ENCODE peak calls at places on chromosome 19, in four cellular contexts. One of them, this sample, is unnamed.

GRCh38 chr19:13172335-13173128 is 22.3 kb downstream of the IER2 start:
- DNase-seq in GM12878: no peak
- DNase-seq in NT2/D1: no peak
- DNase-seq in H1: no peak
- DNase-seq in this sample: peak

GRCh38 chr19:2719232-2719735 is 1.9 kb downstream of the DIRAS1 start:
- DNase-seq in GM12878: no peak
- DNase-seq in NT2/D1: no peak
- DNase-seq in H1: no peak
- DNase-seq in this sample: no peak

GRCh38 chr19:20503536-20503935 is 62.0 kb downstream of the ZNF737 start:
- DNase-seq in GM12878: no peak
- DNase-seq in NT2/D1: no peak
- DNase-seq in H1: no peak
- DNase-seq in this sample: no peak

GRCh38 chr19:883661-884211 is 9.3 kb downstream of the MED16 start:
- DNase-seq in GM12878: no peak
- DNase-seq in NT2/D1: no peak
- DNase-seq in H1: no peak
- DNase-seq in this sample: no peak

GRCh38 chr19:42370068-42370520 is 20.0 kb downstream of the CNFN start:
- DNase-seq in GM12878: no peak
- DNase-seq in NT2/D1: peak
- DNase-seq in H1: peak
- DNase-seq in this sample: no peak

GRCh38 chr19:33780251-33780650 is 16.4 kb upstream of the KCTD15 start:
- DNase-seq in GM12878: no peak
- DNase-seq in NT2/D1: no peak
- DNase-seq in H1: no peak
- DNase-seq in this sample: no peak

GRCh38 chr19:15563325-15563794 is 51.7 kb upstream of the CYP4F8 start:
- DNase-seq in GM12878: no peak
- DNase-seq in NT2/D1: no peak
- DNase-seq in H1: no peak
- DNase-seq in this sample: no peak

GRCh38 chr19:15105044-15105443 is 2.2 kb upstream of the SYDE1 start:
- DNase-seq in GM12878: no peak
- DNase-seq in NT2/D1: no peak
- DNase-seq in H1: no peak
- DNase-seq in this sample: no peak

GRCh38 chr19:42313096-42313839 is at the start of gene TMEM145:
- DNase-seq in GM12878: no peak
- DNase-seq in NT2/D1: no peak
- DNase-seq in H1: peak
- DNase-seq in this sample: peak

GRCh38 chr19:39405930-39406655 is 554 bp upstream of the ZFP36 start:
- DNase-seq in GM12878: no peak
- DNase-seq in NT2/D1: no peak
- DNase-seq in H1: peak
- DNase-seq in this sample: no peak

GRCh38 chr19:6362351-6362801 is 1.0 kb downstream of the CLPP start:
- DNase-seq in GM12878: no peak
- DNase-seq in NT2/D1: no peak
- DNase-seq in H1: no peak
- DNase-seq in this sample: no peak

GRCh38 chr19:40771101-40771539 is 4.2 kb upstream of the MIA start:
- DNase-seq in GM12878: no peak
- DNase-seq in NT2/D1: no peak
- DNase-seq in H1: no peak
- DNase-seq in this sample: no peak

GRCh38 chr19:48501446-48501960 is 10.1 kb downstream of the LMTK3 start:
- DNase-seq in GM12878: peak
- DNase-seq in NT2/D1: peak
- DNase-seq in H1: peak
- DNase-seq in this sample: peak

GRCh38 chr19:31349160-31349881 is at the start of gene TSHZ3:
- DNase-seq in GM12878: no peak
- DNase-seq in NT2/D1: no peak
- DNase-seq in H1: peak
- DNase-seq in this sample: peak

GRCh38 chr19:18388328-18389094 is 2.6 kb downstream of the GDF15 start:
- DNase-seq in GM12878: peak
- DNase-seq in NT2/D1: peak
- DNase-seq in H1: peak
- DNase-seq in this sample: peak

GRCh38 chr19:56266060-56266459 is 6.5 kb upstream of the EDDM13 start:
- DNase-seq in GM12878: no peak
- DNase-seq in NT2/D1: no peak
- DNase-seq in H1: no peak
- DNase-seq in this sample: no peak

GRCh38 chr19:10718205-10719196 is 622 bp downstream of the DNM2 start:
- DNase-seq in GM12878: no peak
- DNase-seq in NT2/D1: no peak
- DNase-seq in H1: peak
- DNase-seq in this sample: peak

GRCh38 chr19:29678484-29679106 is 13.3 kb downstream of the PLEKHF1 start:
- DNase-seq in GM12878: no peak
- DNase-seq in NT2/D1: no peak
- DNase-seq in H1: no peak
- DNase-seq in this sample: no peak

GRCh38 chr19:28377077-28377476 is 835.9 kb downstream of the UQCRFS1 start:
- DNase-seq in GM12878: no peak
- DNase-seq in NT2/D1: no peak
- DNase-seq in H1: no peak
- DNase-seq in this sample: no peak

GRCh38 chr19:11421607-11422098 is 2.5 kb upstream of the RGL3 start:
- DNase-seq in GM12878: no peak
- DNase-seq in NT2/D1: no peak
- DNase-seq in H1: peak
- DNase-seq in this sample: peak

GRCh38 chr19:37077615-37077928 is 661 bp upstream of the ZNF420 start:
- DNase-seq in GM12878: no peak
- DNase-seq in NT2/D1: no peak
- DNase-seq in H1: no peak
- DNase-seq in this sample: no peak

GRCh38 chr19:14090509-14091085 is at the start of gene SAMD1:
- DNase-seq in GM12878: no peak
- DNase-seq in NT2/D1: no peak
- DNase-seq in H1: peak
- DNase-seq in this sample: peak

GRCh38 chr19:41500443-41500842 is 57.5 kb downstream of the ERICH4 start:
- DNase-seq in GM12878: no peak
- DNase-seq in NT2/D1: no peak
- DNase-seq in H1: no peak
- DNase-seq in this sample: no peak

GRCh38 chr19:39637891-39638290 is 17.8 kb upstream of the LGALS16 start:
- DNase-seq in GM12878: no peak
- DNase-seq in NT2/D1: no peak
- DNase-seq in H1: no peak
- DNase-seq in this sample: no peak

GRCh38 chr19:33812388-33813330 is 16.0 kb downstream of the KCTD15 start:
- DNase-seq in GM12878: no peak
- DNase-seq in NT2/D1: no peak
- DNase-seq in H1: no peak
- DNase-seq in this sample: no peak

GRCh38 chr19:17881701-17882100 is 10.0 kb downstream of the SLC5A5 start:
- DNase-seq in GM12878: no peak
- DNase-seq in NT2/D1: no peak
- DNase-seq in H1: no peak
- DNase-seq in this sample: no peak

GRCh38 chr19:8512115-8512967 is 1.6 kb downstream of the ZNF414 start:
- DNase-seq in GM12878: no peak
- DNase-seq in NT2/D1: no peak
- DNase-seq in H1: peak
- DNase-seq in this sample: peak

GRCh38 chr19:58000677-58001076 is 1.9 kb downstream of the ZNF606 start:
- DNase-seq in GM12878: no peak
- DNase-seq in NT2/D1: no peak
- DNase-seq in H1: no peak
- DNase-seq in this sample: no peak

GRCh38 chr19:42111384-42111783 is 20.9 kb downstream of the POU2F2 start:
- DNase-seq in GM12878: no peak
- DNase-seq in NT2/D1: no peak
- DNase-seq in H1: no peak
- DNase-seq in this sample: no peak

GRCh38 chr19:30069535-30070197 is 127.6 kb downstream of the URI1 start:
- DNase-seq in GM12878: no peak
- DNase-seq in NT2/D1: no peak
- DNase-seq in H1: no peak
- DNase-seq in this sample: no peak

GRCh38 chr19:13610042-13610691 is 103.9 kb upstream of the CACNA1A start:
- DNase-seq in GM12878: no peak
- DNase-seq in NT2/D1: no peak
- DNase-seq in H1: no peak
- DNase-seq in this sample: no peak

GRCh38 chr19:6464070-6464873 is at the start of gene CRB3:
- DNase-seq in GM12878: no peak
- DNase-seq in NT2/D1: no peak
- DNase-seq in H1: peak
- DNase-seq in this sample: no peak

GRCh38 chr19:16804176-16804575 is 25.0 kb upstream of the SIN3B start:
- DNase-seq in GM12878: no peak
- DNase-seq in NT2/D1: no peak
- DNase-seq in H1: no peak
- DNase-seq in this sample: no peak

GRCh38 chr19:16807416-16808274 is 21.6 kb upstream of the SIN3B start:
- DNase-seq in GM12878: no peak
- DNase-seq in NT2/D1: no peak
- DNase-seq in H1: no peak
- DNase-seq in this sample: no peak
- TF ChIP-seq SUZ12 in GM12878: no peak
- TF ChIP-seq SUZ12 in NT2/D1: no peak
- TF ChIP-seq SUZ12 in H1: no peak
- TF ChIP-seq SUZ12 in this sample: no peak

DNA sequence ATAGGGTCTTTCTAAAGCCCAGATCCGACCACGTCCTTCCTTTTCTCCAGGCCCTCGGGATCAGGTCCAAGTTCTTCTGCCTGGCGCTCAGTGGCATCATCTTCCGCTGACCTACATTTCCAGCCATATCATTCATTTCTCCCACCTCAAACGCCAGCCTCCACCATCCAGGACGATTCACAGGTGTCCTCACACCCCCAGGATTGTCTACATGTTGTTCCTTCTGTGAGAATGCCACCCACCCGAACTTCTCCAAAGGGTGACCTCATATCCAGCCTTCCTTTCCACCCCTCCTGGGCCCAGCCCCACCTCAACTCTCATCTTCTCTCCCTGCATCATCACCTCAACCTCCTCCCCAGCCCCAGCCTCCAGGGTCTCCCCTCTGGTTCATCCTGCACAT is 4.7 kb upstream of the KLK5 start:
- DNase-seq in GM12878: no peak
- DNase-seq in NT2/D1: no peak
- DNase-seq in H1: no peak
- DNase-seq in this sample: no peak
- TF ChIP-seq SUZ12 in GM12878: no peak
- TF ChIP-seq SUZ12 in NT2/D1: no peak
- TF ChIP-seq SUZ12 in H1: no peak
- TF ChIP-seq SUZ12 in this sample: no peak

GRCh38 chr19:3983936-3984583 is 1.2 kb downstream of the EEF2 start:
- DNase-seq in GM12878: no peak
- DNase-seq in NT2/D1: no peak
- DNase-seq in H1: peak
- DNase-seq in this sample: no peak
- TF ChIP-seq SUZ12 in GM12878: no peak
- TF ChIP-seq SUZ12 in NT2/D1: no peak
- TF ChIP-seq SUZ12 in H1: no peak
- TF ChIP-seq SUZ12 in this sample: no peak

GRCh38 chr19:55046975-55047622 is 9.0 kb upstream of the GP6 start:
- DNase-seq in GM12878: no peak
- DNase-seq in NT2/D1: no peak
- DNase-seq in H1: no peak
- DNase-seq in this sample: no peak
- TF ChIP-seq SUZ12 in GM12878: no peak
- TF ChIP-seq SUZ12 in NT2/D1: no peak
- TF ChIP-seq SUZ12 in H1: no peak
- TF ChIP-seq SUZ12 in this sample: no peak

GRCh38 chr19:7500811-7501450 is 12.1 kb upstream of the PEX11G start:
- DNase-seq in GM12878: no peak
- DNase-seq in NT2/D1: peak
- DNase-seq in H1: peak
- DNase-seq in this sample: peak
- TF ChIP-seq SUZ12 in GM12878: no peak
- TF ChIP-seq SUZ12 in NT2/D1: no peak
- TF ChIP-seq SUZ12 in H1: no peak
- TF ChIP-seq SUZ12 in this sample: no peak

GRCh38 chr19:46470376-46470775 is 987 bp downstream of the PNMA8A start:
- DNase-seq in GM12878: no peak
- DNase-seq in NT2/D1: no peak
- DNase-seq in H1: no peak
- DNase-seq in this sample: no peak

GRCh38 chr19:46472592-46472991 is 1.2 kb upstream of the PNMA8A start:
- DNase-seq in GM12878: no peak
- DNase-seq in NT2/D1: no peak
- DNase-seq in H1: no peak
- DNase-seq in this sample: no peak

GRCh38 chr19:46471778-46472543 is 598 bp upstream of the PNMA8A start:
- DNase-seq in GM12878: no peak
- DNase-seq in NT2/D1: no peak
- DNase-seq in H1: no peak
- DNase-seq in this sample: no peak

GRCh38 chr19:46469541-46470185 is 1.7 kb downstream of the PNMA8A start:
- DNase-seq in GM12878: no peak
- DNase-seq in NT2/D1: no peak
- DNase-seq in H1: no peak
- DNase-seq in this sample: no peak

GRCh38 chr19:46471116-46471733 is at the start of gene PNMA8A:
- DNase-seq in GM12878: no peak
- DNase-seq in NT2/D1: peak
- DNase-seq in H1: peak
- DNase-seq in this sample: peak
- TF ChIP-seq SUZ12 in GM12878: no peak
- TF ChIP-seq SUZ12 in NT2/D1: no peak
- TF ChIP-seq SUZ12 in H1: no peak
- TF ChIP-seq SUZ12 in this sample: no peak

GRCh38 chr19:45939792-45940514 is 25.4 kb upstream of the NANOS2 start:
- DNase-seq in GM12878: no peak
- DNase-seq in NT2/D1: no peak
- DNase-seq in H1: no peak
- DNase-seq in this sample: no peak
- TF ChIP-seq SUZ12 in GM12878: no peak
- TF ChIP-seq SUZ12 in NT2/D1: no peak
- TF ChIP-seq SUZ12 in H1: no peak
- TF ChIP-seq SUZ12 in this sample: no peak